ENCODE peak calls at places on chromosomes 12 and 14, in eight cellular contexts. One of them, this sample, is unnamed. For H3K4me1, the result is how much of the 10 kb centered on the place peaks cover.

GRCh38 chr12:131831021-131831571 is 2.9 kb downstream of the MMP17 start:
- DNase-seq in adrenal gland: no peak
- DNase-seq in aorta: peak
- DNase-seq in H9: no peak
- DNase-seq in tibial artery: no peak
- DNase-seq in right lobe of liver: no peak
- DNase-seq in cardiac muscle cell: peak
- DNase-seq in neural progenitor cell: no peak
- DNase-seq in this sample: no peak

GRCh38 chr14:51473808-51474207 is 177.9 kb upstream of the FRMD6 start:
- DNase-seq in tibial artery: no peak
- DNase-seq in H9: no peak
- DNase-seq in aorta: no peak
- DNase-seq in cardiac muscle cell: no peak
- DNase-seq in neural progenitor cell: no peak
- DNase-seq in adrenal gland: no peak
- DNase-seq in right lobe of liver: no peak
- DNase-seq in this sample: no peak

GRCh38 chr12:79127268-79127895 is 262.8 kb downstream of the SYT1 start:
- DNase-seq in H9: no peak
- DNase-seq in right lobe of liver: no peak
- DNase-seq in aorta: no peak
- DNase-seq in tibial artery: no peak
- DNase-seq in neural progenitor cell: no peak
- DNase-seq in cardiac muscle cell: peak
- DNase-seq in adrenal gland: no peak
- DNase-seq in this sample: no peak

GRCh38 chr14:83940253-83940652 is 1589.7 kb upstream of the FLRT2 start:
- DNase-seq in neural progenitor cell: peak
- DNase-seq in H9: no peak
- DNase-seq in tibial artery: no peak
- DNase-seq in cardiac muscle cell: peak
- DNase-seq in aorta: no peak
- DNase-seq in right lobe of liver: no peak
- DNase-seq in adrenal gland: no peak
- DNase-seq in this sample: no peak

GRCh38 chr12:50597200-50598195 is 92.7 kb downstream of the DIP2B start:
- DNase-seq in right lobe of liver: no peak
- DNase-seq in neural progenitor cell: no peak
- DNase-seq in aorta: no peak
- DNase-seq in H9: no peak
- DNase-seq in tibial artery: no peak
- DNase-seq in adrenal gland: peak
- DNase-seq in cardiac muscle cell: peak
- DNase-seq in this sample: no peak

GRCh38 chr12:124763594-124763979 is 100.1 kb downstream of the SCARB1 start:
- DNase-seq in neural progenitor cell: no peak
- DNase-seq in aorta: no peak
- DNase-seq in cardiac muscle cell: peak
- DNase-seq in tibial artery: no peak
- DNase-seq in adrenal gland: no peak
- DNase-seq in H9: no peak
- DNase-seq in right lobe of liver: no peak
- DNase-seq in this sample: no peak

GRCh38 chr12:115791331-115791730 is 486.2 kb downstream of the MED13L start:
- DNase-seq in neural progenitor cell: no peak
- DNase-seq in H9: no peak
- DNase-seq in right lobe of liver: no peak
- DNase-seq in adrenal gland: no peak
- DNase-seq in tibial artery: no peak
- DNase-seq in cardiac muscle cell: no peak
- DNase-seq in aorta: no peak
- DNase-seq in this sample: no peak

GRCh38 chr14:104897286-104898194 is 27.1 kb upstream of the PLD4 start:
- DNase-seq in neural progenitor cell: no peak
- DNase-seq in tibial artery: no peak
- DNase-seq in right lobe of liver: no peak
- DNase-seq in aorta: peak
- DNase-seq in adrenal gland: no peak
- DNase-seq in H9: peak
- DNase-seq in cardiac muscle cell: no peak
- DNase-seq in this sample: peak

GRCh38 chr14:68939893-68940613 is 39.0 kb downstream of the ACTN1 start:
- DNase-seq in neural progenitor cell: peak
- DNase-seq in tibial artery: peak
- DNase-seq in H9: no peak
- DNase-seq in aorta: peak
- DNase-seq in adrenal gland: peak
- DNase-seq in right lobe of liver: peak
- DNase-seq in cardiac muscle cell: peak
- DNase-seq in this sample: peak

GRCh38 chr12:127398026-127398715 is 868.8 kb upstream of the TMEM132C start:
- DNase-seq in cardiac muscle cell: no peak
- DNase-seq in right lobe of liver: no peak
- DNase-seq in adrenal gland: no peak
- DNase-seq in tibial artery: no peak
- DNase-seq in H9: no peak
- DNase-seq in neural progenitor cell: no peak
- DNase-seq in aorta: no peak
- DNase-seq in this sample: no peak

GRCh38 chr12:24109381-24110039 is 160.0 kb upstream of the SOX5 start:
- DNase-seq in H9: no peak
- DNase-seq in aorta: no peak
- DNase-seq in tibial artery: no peak
- DNase-seq in adrenal gland: no peak
- DNase-seq in right lobe of liver: no peak
- DNase-seq in neural progenitor cell: peak
- DNase-seq in cardiac muscle cell: peak
- DNase-seq in this sample: no peak

GRCh38 chr12:45553204-45553603 is 176.3 kb upstream of the ARID2 start:
- DNase-seq in right lobe of liver: no peak
- DNase-seq in H9: no peak
- DNase-seq in adrenal gland: no peak
- DNase-seq in tibial artery: no peak
- DNase-seq in cardiac muscle cell: no peak
- DNase-seq in neural progenitor cell: no peak
- DNase-seq in aorta: no peak
- DNase-seq in this sample: no peak

GRCh38 chr14:101234588-101234937 is 326.7 kb upstream of the DIO3 start:
- DNase-seq in neural progenitor cell: no peak
- DNase-seq in H9: no peak
- DNase-seq in tibial artery: no peak
- DNase-seq in right lobe of liver: no peak
- DNase-seq in cardiac muscle cell: no peak
- DNase-seq in aorta: peak
- DNase-seq in adrenal gland: no peak
- DNase-seq in this sample: no peak

GRCh38 chr12:76318773-76319594 is 29.2 kb downstream of the BBS10 start:
- DNase-seq in adrenal gland: no peak
- DNase-seq in cardiac muscle cell: no peak
- DNase-seq in right lobe of liver: no peak
- DNase-seq in neural progenitor cell: no peak
- DNase-seq in H9: no peak
- DNase-seq in tibial artery: no peak
- DNase-seq in aorta: no peak
- DNase-seq in this sample: no peak

GRCh38 chr12:12357697-12358476 is 1.0 kb downstream of the BORCS5 start:
- DNase-seq in neural progenitor cell: no peak
- DNase-seq in cardiac muscle cell: peak
- DNase-seq in aorta: no peak
- DNase-seq in adrenal gland: no peak
- DNase-seq in H9: no peak
- DNase-seq in tibial artery: no peak
- DNase-seq in right lobe of liver: no peak
- DNase-seq in this sample: no peak

GRCh38 chr14:86673523-86673969 is 1143.6 kb downstream of the FLRT2 start:
- DNase-seq in aorta: no peak
- DNase-seq in cardiac muscle cell: no peak
- DNase-seq in adrenal gland: no peak
- DNase-seq in neural progenitor cell: no peak
- DNase-seq in tibial artery: no peak
- DNase-seq in right lobe of liver: no peak
- DNase-seq in H9: no peak
- DNase-seq in this sample: no peak

GRCh38 chr12:13223176-13223806 is 26.8 kb downstream of the EMP1 start:
- DNase-seq in adrenal gland: no peak
- DNase-seq in H9: no peak
- DNase-seq in cardiac muscle cell: peak
- DNase-seq in neural progenitor cell: no peak
- DNase-seq in aorta: no peak
- DNase-seq in right lobe of liver: no peak
- DNase-seq in tibial artery: no peak
- DNase-seq in this sample: no peak

GRCh38 chr14:92883066-92883465 is 39.9 kb upstream of the CHGA start:
- DNase-seq in neural progenitor cell: no peak
- DNase-seq in right lobe of liver: no peak
- DNase-seq in tibial artery: no peak
- DNase-seq in H9: no peak
- DNase-seq in aorta: no peak
- DNase-seq in adrenal gland: no peak
- DNase-seq in cardiac muscle cell: no peak
- DNase-seq in this sample: no peak
- H3K4me1 ChIP-seq in neural progenitor cell: under half
- H3K4me1 ChIP-seq in right lobe of liver: under half
- H3K4me1 ChIP-seq in tibial artery: under half
- H3K4me1 ChIP-seq in H9: under half
- H3K4me1 ChIP-seq in aorta: under half
- H3K4me1 ChIP-seq in adrenal gland: under half
- H3K4me1 ChIP-seq in cardiac muscle cell: under half
- H3K4me1 ChIP-seq in this sample: under half

GRCh38 chr14:61471297-61471980 is 150.1 kb downstream of the PRKCH start:
- DNase-seq in cardiac muscle cell: peak
- DNase-seq in neural progenitor cell: no peak
- DNase-seq in aorta: no peak
- DNase-seq in right lobe of liver: no peak
- DNase-seq in H9: no peak
- DNase-seq in adrenal gland: no peak
- DNase-seq in tibial artery: peak
- DNase-seq in this sample: no peak
- H3K4me1 ChIP-seq in cardiac muscle cell: half or more
- H3K4me1 ChIP-seq in neural progenitor cell: under half
- H3K4me1 ChIP-seq in aorta: under half
- H3K4me1 ChIP-seq in right lobe of liver: under half
- H3K4me1 ChIP-seq in H9: under half
- H3K4me1 ChIP-seq in adrenal gland: half or more
- H3K4me1 ChIP-seq in tibial artery: half or more
- H3K4me1 ChIP-seq in this sample: under half

GRCh38 chr12:56679834-56680575 is 8.1 kb downstream of the PTGES3 start:
- DNase-seq in aorta: peak
- DNase-seq in cardiac muscle cell: no peak
- DNase-seq in H9: peak
- DNase-seq in tibial artery: no peak
- DNase-seq in neural progenitor cell: no peak
- DNase-seq in right lobe of liver: peak
- DNase-seq in adrenal gland: no peak
- DNase-seq in this sample: peak

GRCh38 chr12:56684745-56685369 is 3.2 kb downstream of the PTGES3 start:
- DNase-seq in right lobe of liver: peak
- DNase-seq in adrenal gland: no peak
- DNase-seq in neural progenitor cell: no peak
- DNase-seq in cardiac muscle cell: no peak
- DNase-seq in aorta: peak
- DNase-seq in tibial artery: no peak
- DNase-seq in H9: peak
- DNase-seq in this sample: no peak

GRCh38 chr12:56677680-56678079 is 10.4 kb downstream of the PTGES3 start:
- DNase-seq in aorta: no peak
- DNase-seq in neural progenitor cell: no peak
- DNase-seq in H9: no peak
- DNase-seq in adrenal gland: no peak
- DNase-seq in right lobe of liver: no peak
- DNase-seq in cardiac muscle cell: no peak
- DNase-seq in tibial artery: no peak
- DNase-seq in this sample: no peak

GRCh38 chr12:56678852-56679251 is 9.2 kb downstream of the PTGES3 start:
- DNase-seq in tibial artery: no peak
- DNase-seq in H9: peak
- DNase-seq in cardiac muscle cell: no peak
- DNase-seq in right lobe of liver: no peak
- DNase-seq in aorta: peak
- DNase-seq in neural progenitor cell: no peak
- DNase-seq in adrenal gland: no peak
- DNase-seq in this sample: no peak

DNA sequence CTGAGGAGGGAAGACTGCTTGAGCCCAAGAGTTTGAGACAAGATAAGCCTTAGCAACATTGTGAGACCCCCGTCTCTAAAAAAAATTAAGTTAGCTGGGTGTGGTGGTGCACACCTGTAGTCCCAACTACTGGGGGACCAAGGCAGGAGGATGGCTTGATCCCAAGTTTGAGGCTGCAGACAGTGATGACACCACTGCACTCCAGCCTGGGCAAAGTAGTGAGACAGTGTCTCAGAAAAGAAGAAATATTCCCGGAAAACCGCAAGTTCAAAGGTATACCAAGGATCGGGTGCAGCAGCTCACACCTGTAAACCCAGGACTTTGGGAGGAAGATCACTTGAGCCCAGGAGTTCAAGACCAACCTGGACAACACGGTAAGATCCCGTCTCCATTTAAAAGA is 5.8 kb downstream of the PTGES3 start:
- DNase-seq in aorta: peak
- DNase-seq in H9: peak
- DNase-seq in cardiac muscle cell: no peak
- DNase-seq in adrenal gland: no peak
- DNase-seq in tibial artery: no peak
- DNase-seq in neural progenitor cell: no peak
- DNase-seq in right lobe of liver: peak
- DNase-seq in this sample: no peak
- H3K4me1 ChIP-seq in aorta: under half
- H3K4me1 ChIP-seq in H9: under half
- H3K4me1 ChIP-seq in cardiac muscle cell: under half
- H3K4me1 ChIP-seq in adrenal gland: half or more
- H3K4me1 ChIP-seq in tibial artery: half or more
- H3K4me1 ChIP-seq in neural progenitor cell: under half
- H3K4me1 ChIP-seq in right lobe of liver: under half
- H3K4me1 ChIP-seq in this sample: under half

GRCh38 chr12:111761099-111761498 is 5.6 kb upstream of the ALDH2 start:
- DNase-seq in adrenal gland: no peak
- DNase-seq in cardiac muscle cell: no peak
- DNase-seq in tibial artery: no peak
- DNase-seq in neural progenitor cell: no peak
- DNase-seq in right lobe of liver: no peak
- DNase-seq in aorta: no peak
- DNase-seq in H9: no peak
- DNase-seq in this sample: no peak

GRCh38 chr12:111761706-111762105 is 5.0 kb upstream of the ALDH2 start:
- DNase-seq in neural progenitor cell: peak
- DNase-seq in H9: no peak
- DNase-seq in adrenal gland: no peak
- DNase-seq in tibial artery: no peak
- DNase-seq in cardiac muscle cell: no peak
- DNase-seq in right lobe of liver: no peak
- DNase-seq in aorta: no peak
- DNase-seq in this sample: no peak

GRCh38 chr12:111758120-111758561 is 8.6 kb upstream of the ALDH2 start:
- DNase-seq in H9: peak
- DNase-seq in cardiac muscle cell: no peak
- DNase-seq in aorta: no peak
- DNase-seq in tibial artery: no peak
- DNase-seq in right lobe of liver: peak
- DNase-seq in neural progenitor cell: peak
- DNase-seq in adrenal gland: peak
- DNase-seq in this sample: no peak

GRCh38 chr12:111759276-111759675 is 7.5 kb upstream of the ALDH2 start:
- DNase-seq in H9: no peak
- DNase-seq in aorta: no peak
- DNase-seq in neural progenitor cell: no peak
- DNase-seq in cardiac muscle cell: no peak
- DNase-seq in adrenal gland: no peak
- DNase-seq in right lobe of liver: no peak
- DNase-seq in tibial artery: no peak
- DNase-seq in this sample: no peak

GRCh38 chr12:111759991-111760390 is 6.7 kb upstream of the ALDH2 start:
- DNase-seq in H9: no peak
- DNase-seq in adrenal gland: no peak
- DNase-seq in right lobe of liver: no peak
- DNase-seq in cardiac muscle cell: no peak
- DNase-seq in tibial artery: no peak
- DNase-seq in neural progenitor cell: no peak
- DNase-seq in aorta: no peak
- DNase-seq in this sample: no peak
- H3K4me1 ChIP-seq in H9: under half
- H3K4me1 ChIP-seq in adrenal gland: under half
- H3K4me1 ChIP-seq in right lobe of liver: under half
- H3K4me1 ChIP-seq in cardiac muscle cell: under half
- H3K4me1 ChIP-seq in tibial artery: under half
- H3K4me1 ChIP-seq in neural progenitor cell: under half
- H3K4me1 ChIP-seq in aorta: under half
- H3K4me1 ChIP-seq in this sample: under half